ENCODE peak calls at places on chromosome 17, in five cellular contexts. P is prostate gland, L is heart left ventricle, Q is kidney, C is tibial nerve. H is an unnamed sample. For H3K4me1, the result is how much of the 10 kb centered on the place peaks cover.

GRCh38 chr17:15261063-15261817 is 3.9 kb downstream of the PMP22 start:
- DNase-seq in P (no peak), Q (peak), L (peak), C (no peak), H (no peak)

GRCh38 chr17:59501690-59502089 is 63.7 kb upstream of the DHX40 start:
- DNase-seq in L (no peak), C (no peak), Q (no peak), P (no peak), H (no peak)

GRCh38 chr17:5203178-5203907 is 11.7 kb upstream of the ZNF594 start:
- DNase-seq in L (no peak), P (no peak), C (no peak), Q (no peak), H (no peak)

GRCh38 chr17:38454528-38454927 is 26.3 kb downstream of the ARHGAP23 start:
- DNase-seq in Q (peak), C (peak), P (peak), L (peak), H (no peak)

GRCh38 chr17:38996660-38997337 is 29.6 kb upstream of the FBXO47 start:
- DNase-seq in C (no peak), P (no peak), L (no peak), Q (no peak), H (no peak)

GRCh38 chr17:57482657-57483056 is 226.3 kb downstream of the MSI2 start:
- DNase-seq in L (no peak), C (no peak), P (no peak), Q (no peak), H (no peak)

GRCh38 chr17:46983782-46984181 is 4.7 kb upstream of the RPRML start:
- DNase-seq in L (no peak), C (no peak), P (no peak), Q (peak), H (no peak)

GRCh38 chr17:238964-239259 is 57.5 kb upstream of the DOC2B start:
- DNase-seq in P (no peak), Q (peak), C (no peak), L (peak), H (no peak)

GRCh38 chr17:79791354-79792123 is 5.3 kb downstream of the CBX8 start:
- DNase-seq in P (no peak), C (no peak), L (no peak), Q (peak), H (no peak)

GRCh38 chr17:46732754-46733398 is 85.6 kb downstream of the WNT3 start:
- DNase-seq in P (no peak), C (no peak), Q (no peak), L (no peak), H (no peak)

GRCh38 chr17:5485270-5486205 is at the start of gene DERL2:
- DNase-seq in L (no peak), Q (no peak), C (no peak), P (peak), H (no peak)

GRCh38 chr17:40340880-40341807 is 23.4 kb downstream of the GJD3 start:
- DNase-seq in C (peak), Q (peak), L (peak), P (peak), H (peak)

GRCh38 chr17:49063652-49064051 is 66.5 kb downstream of the IGF2BP1 start:
- DNase-seq in C (no peak), P (peak), Q (no peak), L (no peak), H (no peak)

GRCh38 chr17:70906808-70907207 is 737.5 kb downstream of the KCNJ2 start:
- DNase-seq in C (no peak), P (no peak), Q (no peak), L (no peak), H (no peak)

GRCh38 chr17:57407287-57408063 is 151.2 kb downstream of the MSI2 start:
- DNase-seq in Q (no peak), P (peak), L (no peak), C (no peak), H (no peak)

GRCh38 chr17:78677303-78678219 is 100.4 kb upstream of the DNAH17 start:
- DNase-seq in C (no peak), L (no peak), P (no peak), Q (no peak), H (no peak)

GRCh38 chr17:39534768-39535405 is 72.8 kb downstream of the NEUROD2 start:
- DNase-seq in C (no peak), L (no peak), Q (no peak), P (no peak), H (no peak)

GRCh38 chr17:81153340-81153803 is 11.9 kb upstream of the PVALEF start:
- DNase-seq in L (no peak), Q (peak), C (peak), P (no peak), H (peak)

GRCh38 chr17:6054372-6054771 is 15.8 kb upstream of the WSCD1 start:
- DNase-seq in C (no peak), Q (no peak), L (no peak), P (no peak), H (no peak)

GRCh38 chr17:4407216-4407615 is 26.5 kb upstream of the SPNS3 start:
- DNase-seq in Q (no peak), C (no peak), P (no peak), L (no peak), H (no peak)

GRCh38 chr17:15398736-15399331 is 57.4 kb upstream of the TEKT3 start:
- DNase-seq in P (no peak), L (peak), Q (no peak), C (no peak), H (no peak)

GRCh38 chr17:54736573-54736972 is 164.1 kb upstream of the TOM1L1 start:
- DNase-seq in Q (no peak), C (no peak), P (no peak), L (no peak), H (no peak)

GRCh38 chr17:1461193-1461944 is 5.3 kb upstream of the CRK start:
- DNase-seq in Q (no peak), P (no peak), L (no peak), C (no peak), H (no peak)

GRCh38 chr17:13362341-13363122 is 239.2 kb downstream of the HS3ST3A1 start:
- DNase-seq in C (no peak), Q (no peak), L (no peak), P (no peak), H (no peak)

GRCh38 chr17:13947499-13947898 is 121.8 kb upstream of the COX10 start:
- DNase-seq in C (no peak), Q (no peak), L (no peak), P (no peak), H (no peak)

GRCh38 chr17:8324913-8325312 is 14.7 kb upstream of the ODF4 start:
- DNase-seq in C (no peak), L (no peak), Q (no peak), P (no peak), H (no peak)

DNA sequence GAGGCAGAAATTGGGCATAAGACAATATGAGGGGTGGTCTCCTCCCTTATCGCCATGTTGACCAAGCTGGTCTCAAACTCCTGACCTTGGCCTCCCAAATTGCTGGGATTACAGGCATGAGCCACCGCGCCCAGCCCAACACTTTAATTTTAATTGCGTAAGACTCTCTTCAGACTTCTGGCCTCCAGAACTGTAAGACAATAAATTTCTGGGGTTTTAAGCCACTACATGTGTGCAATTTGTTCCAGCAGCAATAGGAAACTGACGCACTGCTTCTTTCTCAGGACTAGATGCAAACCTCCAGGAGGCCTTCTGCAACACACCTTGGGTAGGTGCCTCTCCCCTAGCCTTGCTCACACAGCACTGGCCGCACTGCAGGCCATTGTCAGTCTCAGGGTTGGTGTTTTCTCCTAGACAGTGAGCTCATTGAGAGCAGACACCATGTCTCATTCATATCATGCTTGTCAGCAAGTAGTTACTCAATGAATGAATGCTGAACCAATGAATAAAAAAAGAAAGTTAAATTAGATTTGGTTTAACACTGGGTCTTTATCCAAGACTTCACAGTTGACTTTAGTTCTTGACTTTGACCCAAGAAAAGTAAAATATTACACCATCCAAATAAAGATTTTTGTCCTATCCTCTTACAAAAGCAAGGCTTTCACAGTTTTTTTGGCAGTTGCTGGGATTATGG is 5.5 kb upstream of the ACSF2 start:
- DNase-seq in L (peak), C (no peak), Q (no peak), P (no peak), H (no peak)
- H3K4me3 ChIP-seq in L (no peak), C (no peak), Q (no peak), P (no peak), H (peak)

DNA sequence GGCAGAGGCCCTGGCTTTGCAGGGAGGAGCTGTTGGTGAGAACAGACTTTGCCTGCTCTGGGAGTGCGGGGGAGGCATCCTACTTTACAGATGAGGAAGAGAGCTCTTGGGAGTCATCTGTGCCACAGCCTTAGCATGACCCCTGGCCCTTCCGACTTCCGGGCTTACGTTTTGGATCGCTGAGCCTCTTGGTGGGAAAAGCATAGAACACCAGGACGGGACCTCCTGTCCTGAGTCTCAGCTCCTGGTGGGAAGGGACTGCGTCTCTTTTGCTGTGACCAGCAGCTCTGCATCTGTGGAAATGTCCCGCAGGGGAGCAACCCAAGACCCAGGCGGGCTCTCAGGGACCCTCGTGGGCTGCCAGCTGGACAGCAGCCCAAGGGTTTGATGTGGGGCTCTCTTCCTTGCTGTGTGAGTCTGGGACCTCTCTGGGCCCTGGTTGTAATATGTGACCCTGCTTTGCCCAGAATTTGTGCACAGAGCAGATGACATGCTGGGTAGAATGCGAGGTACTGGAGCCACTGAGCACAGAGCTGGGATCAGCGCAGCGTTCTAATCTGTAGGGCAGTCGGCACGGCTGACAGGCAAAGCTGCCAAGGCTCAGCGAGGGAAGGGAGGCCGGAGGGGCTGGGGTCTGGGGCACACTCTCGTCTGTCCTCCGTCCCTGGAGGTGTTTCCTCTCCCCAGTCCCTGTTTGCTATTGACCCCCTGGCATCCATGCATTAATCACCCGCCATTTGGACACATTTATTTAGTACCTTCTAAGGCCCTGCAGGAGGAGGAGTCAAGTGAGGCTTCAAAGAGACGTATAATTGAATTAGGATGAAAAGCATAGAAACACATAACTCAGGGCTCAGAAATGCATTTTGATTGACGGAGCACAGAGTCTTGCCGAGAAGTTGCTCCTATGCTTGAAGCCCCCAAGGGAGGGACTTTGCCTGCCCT is 64.0 kb downstream of the NT5M start:
- DNase-seq in C (no peak), Q (no peak), P (no peak), L (no peak), H (no peak)
- H3K4me1 ChIP-seq in C (under half), Q (under half), P (under half), L (under half), H (under half)

GRCh38 chr17:67477687-67478086 is 100.6 kb downstream of the PITPNC1 start:
- DNase-seq in P (no peak), C (no peak), Q (no peak), L (no peak), H (peak)
- H3K4me3 ChIP-seq in P (no peak), C (no peak), Q (no peak), L (no peak), H (peak)

DNA sequence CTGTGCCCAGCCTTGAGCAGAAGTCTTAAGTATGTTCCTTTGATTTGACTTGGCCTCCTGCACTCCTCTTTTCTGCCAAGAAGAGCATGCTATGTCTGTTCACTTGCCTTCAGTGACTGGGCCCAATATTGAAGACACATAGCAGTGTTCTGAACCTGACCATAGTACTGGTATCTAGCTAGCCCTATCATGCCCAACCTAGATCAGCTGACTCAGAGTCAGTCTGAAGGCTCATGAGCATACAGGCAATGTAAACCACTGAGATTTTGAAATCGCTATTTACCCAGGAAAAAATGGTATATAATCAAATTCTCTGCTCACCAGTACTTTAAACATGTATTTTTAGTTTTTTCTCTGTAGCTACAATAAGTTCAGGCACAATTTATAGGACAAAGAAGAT is 129.4 kb downstream of the TANC2 start:
- DNase-seq in Q (no peak), P (no peak), L (no peak), C (no peak), H (no peak)
- H3K4me1 ChIP-seq in Q (under half), P (under half), L (under half), C (under half), H (under half)

GRCh38 chr17:29384901-29385300 is 5.3 kb upstream of the TAOK1 start:
- DNase-seq in P (no peak), Q (no peak), L (no peak), C (no peak), H (no peak)

GRCh38 chr17:29376667-29377268 is 13.4 kb upstream of the TAOK1 start:
- DNase-seq in C (no peak), P (no peak), Q (no peak), L (no peak), H (no peak)

GRCh38 chr17:29378495-29378894 is 11.7 kb upstream of the TAOK1 start:
- DNase-seq in Q (no peak), L (no peak), P (no peak), C (no peak), H (no peak)

GRCh38 chr17:29383687-29384086 is 6.5 kb upstream of the TAOK1 start:
- DNase-seq in L (no peak), P (no peak), C (no peak), Q (no peak), H (no peak)

GRCh38 chr17:29379084-29379811 is 10.9 kb upstream of the TAOK1 start:
- DNase-seq in Q (no peak), C (no peak), P (peak), L (no peak), H (no peak)
- H3K4me3 ChIP-seq in Q (no peak), C (no peak), P (no peak), L (no peak), H (no peak)

GRCh38 chr17:7313028-7313889 is 1.9 kb downstream of the GPS2 start:
- DNase-seq in C (no peak), Q (no peak), L (no peak), P (no peak), H (no peak)

GRCh38 chr17:7312432-7313027 is 2.6 kb downstream of the GPS2 start:
- DNase-seq in Q (no peak), P (no peak), L (no peak), C (no peak), H (no peak)

GRCh38 chr17:7314719-7315569 is at the start of gene GPS2:
- DNase-seq in P (peak), Q (peak), C (peak), L (peak), H (peak)

GRCh38 chr17:7315570-7316243 is 547 bp upstream of the GPS2 start:
- DNase-seq in L (no peak), P (no peak), C (no peak), Q (no peak), H (no peak)

DNA sequence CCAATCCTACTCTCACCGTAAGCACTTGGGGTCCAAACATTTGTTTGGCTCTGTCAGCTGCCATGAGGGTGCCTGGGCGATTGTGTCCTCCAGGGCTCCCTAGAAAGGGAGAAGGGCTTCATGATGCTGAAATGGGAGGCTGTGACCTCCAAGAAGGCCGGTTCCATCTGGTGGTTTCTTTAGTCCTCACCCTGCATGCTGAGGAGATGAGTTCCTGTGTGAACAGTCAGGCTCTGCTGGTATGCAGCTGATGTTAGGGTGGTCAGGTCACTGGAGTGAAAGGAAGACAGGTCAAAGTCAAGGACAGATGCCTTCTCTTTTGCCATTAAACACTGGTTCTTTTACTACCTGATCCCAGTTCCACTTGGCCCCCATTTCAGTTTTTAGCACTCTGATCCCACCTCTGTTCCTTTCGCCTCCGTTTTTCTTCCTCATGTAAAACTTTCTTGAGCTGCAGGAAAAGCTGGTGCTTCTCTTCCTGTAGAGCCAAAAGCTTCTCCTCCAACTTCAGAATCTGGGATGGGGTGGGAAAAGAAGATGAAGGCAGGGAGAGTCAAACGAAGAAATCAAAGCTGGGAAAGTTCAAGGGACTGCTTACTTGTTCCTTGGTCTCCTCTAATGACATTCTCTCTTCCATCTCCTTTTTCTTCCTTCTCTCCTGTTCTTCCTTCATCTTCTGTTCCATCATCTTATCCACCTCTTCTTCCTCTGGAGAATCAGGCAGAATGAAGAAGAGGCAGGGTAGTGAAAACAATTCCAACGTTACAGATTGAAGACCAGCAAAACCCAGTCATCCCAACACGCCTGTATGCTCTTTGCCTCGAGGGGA is 1.1 kb downstream of the GPS2 start:
- DNase-seq in C (no peak), L (no peak), Q (no peak), P (no peak), H (no peak)
- H3K4me1 ChIP-seq in C (half or more), L (under half), Q (under half), P (under half), H (under half)

GRCh38 chr17:11768106-11768505 is 169.8 kb downstream of the DNAH9 start:
- DNase-seq in P (no peak), L (no peak), Q (no peak), C (no peak), H (no peak)
- H3K4me3 ChIP-seq in P (no peak), L (no peak), Q (no peak), C (no peak), H (no peak)

DNA sequence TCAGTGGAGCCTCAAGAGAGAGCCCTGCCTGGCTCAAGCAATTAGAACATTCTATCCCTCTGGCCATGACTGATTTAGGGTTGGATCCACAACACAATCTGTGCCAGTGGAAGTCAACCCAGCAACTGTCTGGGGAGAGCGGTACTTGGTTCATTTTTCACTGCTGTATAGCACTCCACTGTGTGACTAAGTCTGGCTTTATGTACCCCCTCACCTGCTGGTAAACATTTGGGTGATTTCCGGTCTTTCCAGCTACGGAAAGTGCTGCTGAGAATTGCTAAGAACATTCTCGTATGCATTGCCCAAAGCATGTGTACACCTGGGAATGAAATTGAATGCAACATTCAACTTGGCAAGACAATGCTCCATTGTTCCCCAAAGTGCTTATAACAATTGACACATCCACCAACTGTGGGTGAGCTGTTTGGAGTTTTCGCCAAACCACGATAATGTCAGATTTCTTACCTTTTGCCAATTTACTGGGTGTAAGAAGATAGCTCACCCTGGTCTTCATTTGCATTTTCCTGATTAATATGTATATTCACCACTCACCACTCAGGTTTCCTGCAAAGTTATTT is 63.5 kb upstream of the MED9 start:
- DNase-seq in P (no peak), C (no peak), L (no peak), Q (no peak), H (no peak)
- H3K4me1 ChIP-seq in P (under half), C (under half), L (under half), Q (under half), H (under half)

GRCh38 chr17:43018932-43019331 is 3.3 kb downstream of the VAT1 start:
- DNase-seq in Q (no peak), P (no peak), C (no peak), L (no peak), H (no peak)
- H3K4me3 ChIP-seq in Q (no peak), P (no peak), C (no peak), L (no peak), H (no peak)

H was measured in effector memory CD4-positive, alpha-beta T cell.